ENCODE peak calls at places on chromosomes 2 and 18, in eight cellular contexts. F, O, C, K, G, Y, T and V are unnamed samples.

GRCh38 chr2:381919-382833 is 94.3 kb upstream of the ALKAL2 start:
- DNase-seq in K (no peak), C (no peak), O (no peak), T (no peak), G (no peak), Y (no peak), F (no peak), V (no peak)

GRCh38 chr2:43175187-43175490 is 51.3 kb downstream of the ZFP36L2 start:
- DNase-seq in C (no peak), G (no peak), F (no peak), K (no peak), Y (no peak), T (no peak), O (no peak), V (peak)

GRCh38 chr2:121293450-121294325 is 8.7 kb upstream of the TFCP2L1 start:
- DNase-seq in O (no peak), G (no peak), K (peak), T (peak), Y (no peak), F (peak), C (no peak), V (no peak)

GRCh38 chr2:50515638-50516037 is 516.3 kb downstream of the NRXN1 start:
- DNase-seq in G (no peak), T (no peak), O (no peak), K (no peak), F (no peak), C (no peak), Y (no peak), V (no peak)

GRCh38 chr2:98915751-98916358 is 20.2 kb downstream of the CRACDL start:
- DNase-seq in F (no peak), T (no peak), K (no peak), G (no peak), C (no peak), O (no peak), Y (no peak), V (no peak)

GRCh38 chr18:75896865-75897264 is 469.4 kb upstream of the SMIM21 start:
- DNase-seq in K (no peak), C (no peak), G (peak), O (peak), F (peak), T (no peak), Y (no peak), V (no peak)

GRCh38 chr2:143928613-143929012 is 591.3 kb downstream of the ZEB2 start:
- DNase-seq in T (no peak), C (no peak), G (no peak), O (no peak), F (no peak), Y (no peak), K (no peak), V (no peak)

GRCh38 chr2:221370076-221370941 is 201.8 kb downstream of the EPHA4 start:
- DNase-seq in G (no peak), O (no peak), F (no peak), Y (no peak), C (no peak), K (no peak), T (no peak), V (no peak)

GRCh38 chr2:216426938-216427337 is 14.7 kb downstream of the SMARCAL1 start:
- DNase-seq in T (no peak), K (no peak), O (no peak), G (no peak), C (peak), Y (no peak), F (no peak), V (no peak)

GRCh38 chr2:53131416-53131815 is 636.2 kb upstream of the CHAC2 start:
- DNase-seq in K (no peak), T (no peak), C (no peak), O (peak), Y (no peak), G (no peak), F (no peak), V (no peak)

GRCh38 chr2:236107536-236107935 is 60.6 kb downstream of the GBX2 start:
- DNase-seq in C (no peak), K (no peak), G (no peak), T (no peak), F (no peak), Y (no peak), O (no peak), V (no peak)

GRCh38 chr2:5982217-5982910 is 290.2 kb downstream of the SOX11 start:
- DNase-seq in Y (no peak), O (no peak), C (no peak), G (no peak), T (no peak), K (no peak), F (no peak), V (no peak)

GRCh38 chr2:127637725-127638252 is 8.2 kb upstream of the GPR17 start:
- DNase-seq in G (no peak), O (peak), T (no peak), K (no peak), Y (no peak), C (peak), F (no peak), V (no peak)

GRCh38 chr2:8049851-8050571 is 631.8 kb upstream of the ID2 start:
- DNase-seq in C (no peak), T (no peak), O (no peak), Y (no peak), F (no peak), G (no peak), K (no peak), V (no peak)

GRCh38 chr2:233380132-233381012 is 26.1 kb downstream of the DGKD start:
- DNase-seq in O (no peak), K (no peak), G (no peak), T (no peak), Y (no peak), C (no peak), F (no peak), V (no peak)

DNA sequence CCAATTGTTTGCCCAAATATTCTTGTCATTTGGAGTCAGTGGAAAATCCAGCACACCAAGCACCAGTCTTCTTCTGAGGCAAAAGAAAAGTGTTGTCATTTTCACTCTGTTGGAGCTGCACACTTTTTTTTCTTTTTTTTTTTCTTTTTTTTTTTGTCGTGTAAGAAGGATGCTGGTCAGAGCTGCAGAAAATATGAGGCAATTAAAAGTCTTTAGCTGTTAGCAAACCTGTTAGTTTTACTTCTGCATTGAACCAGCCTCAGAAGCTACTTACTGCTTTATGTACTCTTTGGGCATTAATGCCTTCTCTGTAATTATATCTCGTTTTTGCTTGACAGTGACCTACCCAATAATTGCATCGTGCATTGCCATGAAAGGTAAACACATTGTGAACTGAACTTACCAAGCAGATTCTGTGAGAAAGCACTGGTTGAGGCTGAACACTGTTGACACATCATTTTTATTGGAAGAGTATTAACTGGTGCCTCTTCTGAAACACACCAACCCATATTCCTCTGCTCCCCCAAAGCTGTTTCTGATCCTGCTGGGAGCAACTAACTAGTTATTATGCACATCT is 165.4 kb downstream of the CAPN13 start:
- DNase-seq in Y (peak), G (no peak), O (no peak), F (no peak), K (no peak), T (no peak), C (no peak), V (no peak)
- TF ChIP-seq POLR2A in Y (no peak), G (no peak), O (no peak), F (no peak), K (no peak), T (no peak), C (no peak), V (no peak)

GRCh38 chr2:217429981-217430500 is 570.2 kb upstream of the TNP1 start:
- DNase-seq in C (no peak), O (no peak), Y (no peak), G (no peak), F (no peak), K (no peak), T (no peak), V (no peak)
- TF ChIP-seq POLR2A in C (no peak), O (no peak), Y (no peak), G (no peak), F (no peak), K (no peak), T (no peak), V (no peak)

GRCh38 chr2:106159867-106160785 is 34.0 kb downstream of the UXS1 start:
- DNase-seq in Y (no peak), C (no peak), K (no peak), O (no peak), T (no peak), F (no peak), G (no peak), V (no peak)
- TF ChIP-seq POLR2A in Y (no peak), C (no peak), K (no peak), O (no peak), T (no peak), F (no peak), G (no peak), V (no peak)

GRCh38 chr2:33051586-33052385 is 105.0 kb downstream of the LTBP1 start:
- DNase-seq in F (no peak), C (peak), K (no peak), Y (no peak), O (peak), T (no peak), G (peak), V (no peak)
- TF ChIP-seq POLR2A in F (no peak), C (no peak), K (no peak), Y (no peak), O (no peak), T (no peak), G (no peak), V (no peak)

GRCh38 chr2:239354132-239354790 is 46.6 kb downstream of the HDAC4 start:
- DNase-seq in Y (no peak), K (no peak), G (no peak), F (no peak), T (no peak), C (no peak), O (no peak), V (no peak)
- TF ChIP-seq POLR2A in Y (no peak), K (no peak), G (no peak), F (no peak), T (no peak), C (no peak), O (no peak), V (no peak)

DNA sequence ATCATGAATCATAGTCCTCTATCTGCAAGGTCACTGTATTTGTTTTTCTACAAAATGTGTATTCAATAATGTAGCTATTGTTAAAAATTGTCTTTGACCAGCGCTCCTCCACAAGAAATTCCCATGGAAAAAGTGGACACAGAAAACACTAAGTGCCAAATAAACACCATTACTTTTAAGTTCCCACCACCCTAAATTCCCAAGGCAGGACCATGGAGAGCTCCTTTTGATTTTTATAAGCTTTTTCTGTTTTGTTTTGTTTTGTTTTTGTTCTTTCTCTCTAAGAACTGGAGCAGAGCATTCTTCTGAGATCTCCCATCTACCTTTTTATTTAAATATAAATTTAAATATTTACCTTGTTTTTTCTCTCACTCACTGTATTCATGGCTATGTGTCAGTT is 44.5 kb downstream of the LRATD1 start:
- DNase-seq in T (no peak), O (no peak), Y (no peak), K (no peak), C (no peak), G (no peak), F (no peak), V (no peak)
- TF ChIP-seq POLR2A in T (no peak), O (no peak), Y (no peak), K (no peak), C (no peak), G (no peak), F (no peak), V (no peak)

GRCh38 chr2:69306612-69306896 is 80.5 kb downstream of the GFPT1 start:
- DNase-seq in C (no peak), F (no peak), T (no peak), O (no peak), K (no peak), G (no peak), Y (no peak), V (no peak)

GRCh38 chr2:69307696-69308064 is 79.3 kb downstream of the GFPT1 start:
- DNase-seq in G (no peak), O (no peak), T (no peak), K (no peak), F (no peak), C (no peak), Y (no peak), V (no peak)

GRCh38 chr2:69305712-69306611 is 81.1 kb downstream of the GFPT1 start:
- DNase-seq in Y (no peak), K (no peak), T (no peak), F (peak), C (no peak), O (no peak), G (no peak), V (no peak)

GRCh38 chr2:69308338-69308737 is 78.7 kb downstream of the GFPT1 start:
- DNase-seq in F (no peak), G (no peak), O (no peak), C (no peak), T (no peak), K (no peak), Y (no peak), V (no peak)

DNA sequence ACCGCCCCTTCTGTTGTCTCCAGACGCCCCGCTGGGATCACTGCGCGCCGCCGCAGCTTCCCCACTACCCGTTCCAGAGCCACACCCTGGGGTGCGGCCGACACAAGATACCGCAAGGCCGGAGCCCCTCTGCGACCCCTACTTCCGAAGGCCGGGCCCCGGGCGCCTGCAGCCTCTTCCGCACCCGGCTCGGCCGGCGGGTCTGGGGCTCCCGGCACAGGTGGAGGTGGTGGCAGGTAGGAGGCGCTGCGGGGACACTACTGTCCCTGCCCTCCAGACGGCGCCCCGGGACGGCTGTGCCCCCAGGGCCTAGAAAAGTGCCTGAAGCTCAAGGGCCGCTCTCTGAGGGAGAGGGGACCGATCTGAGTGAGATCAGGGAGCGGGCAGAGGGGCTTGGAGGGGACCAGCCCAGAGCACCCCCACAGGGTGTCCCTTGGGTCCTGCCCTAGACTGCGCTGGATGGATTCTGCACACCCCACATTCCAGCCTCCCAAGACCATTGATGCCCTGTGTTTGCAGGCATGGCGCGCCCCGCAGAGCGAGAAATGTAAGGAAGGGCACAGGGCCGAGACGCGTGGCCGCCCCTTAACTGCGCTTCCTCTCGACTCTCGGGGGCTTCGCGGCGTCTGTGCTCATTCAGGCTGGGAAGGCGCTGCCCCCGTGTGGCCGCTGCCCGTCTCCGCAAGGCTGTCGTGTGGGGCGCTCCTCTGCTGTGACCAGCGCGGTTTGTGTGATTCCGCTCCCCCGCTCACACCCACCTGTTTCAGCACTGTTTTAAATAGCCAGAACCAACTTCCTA is 79.9 kb downstream of the GFPT1 start:
- DNase-seq in K (peak), G (peak), O (peak), C (peak), T (peak), F (peak), Y (peak), V (peak)
- TF ChIP-seq POLR2A in K (no peak), G (no peak), O (peak), C (peak), T (peak), F (no peak), Y (no peak), V (no peak)